ENCODE peak calls at places on chromosomes 5 and 9, in eight cellular contexts. K, E, D, J, C, Q, P and X are unnamed samples.

GRCh38 chr5:149680810-149681221 is 49.3 kb upstream of the PPARGC1B start:
- DNase-seq in K (no peak), E (peak; percentile 26), D (peak; percentile 35), J (peak; percentile 44), C (no peak), Q (peak; percentile 89), P (peak; percentile 52), X (peak; percentile 80)

GRCh38 chr5:55674340-55674739 is 37.8 kb downstream of the SLC38A9 start:
- DNase-seq in K (peak; percentile 4), E (no peak), D (no peak), J (no peak), C (no peak), Q (no peak), P (no peak), X (no peak)

GRCh38 chr5:64939772-64940510 is 171.2 kb downstream of the CWC27 start:
- DNase-seq in K (peak; percentile 79), E (peak; percentile 16), D (peak; percentile 64), J (peak; percentile 12), C (peak; percentile 65), Q (no peak), P (no peak), X (peak; percentile 17)

GRCh38 chr9:6147847-6148246 is 67.8 kb upstream of the IL33 start:
- DNase-seq in K (no peak), E (no peak), D (no peak), J (no peak), C (no peak), Q (no peak), P (no peak), X (no peak)

GRCh38 chr5:149406203-149406978 is 27.3 kb upstream of the IL17B start:
- DNase-seq in K (no peak), E (peak; percentile 70), D (no peak), J (peak; percentile 75), C (no peak), Q (no peak), P (no peak), X (peak; percentile 80)

GRCh38 chr9:87873607-87874319 is 8.9 kb upstream of the SPATA31E1 start:
- DNase-seq in K (no peak), E (peak; percentile 56), D (peak; percentile 5), J (no peak), C (no peak), Q (no peak), P (no peak), X (no peak)

GRCh38 chr9:81690251-81690851 is 1.0 kb upstream of the TLE1 start:
- DNase-seq in K (no peak), E (peak; percentile 80), D (peak; percentile 52), J (no peak), C (peak; percentile 92), Q (no peak), P (no peak), X (no peak)

GRCh38 chr9:2418619-2419018 is 203.0 kb upstream of the VLDLR start:
- DNase-seq in K (no peak), E (no peak), D (no peak), J (no peak), C (peak; percentile 7), Q (no peak), P (no peak), X (no peak)

GRCh38 chr5:77852514-77853352 is 76.6 kb upstream of the TBCA start:
- DNase-seq in K (no peak), E (peak; percentile 39), D (no peak), J (peak; percentile 55), C (no peak), Q (peak; percentile 4), P (peak; percentile 42), X (peak; percentile 64)

GRCh38 chr5:117667105-117667504 is 1092.5 kb upstream of the SEMA6A start:
- DNase-seq in K (no peak), E (no peak), D (no peak), J (no peak), C (no peak), Q (no peak), P (no peak), X (no peak)

GRCh38 chr9:26142201-26142600 is 464.0 kb upstream of the TUSC1 start:
- DNase-seq in K (no peak), E (no peak), D (no peak), J (no peak), C (no peak), Q (no peak), P (no peak), X (no peak)

GRCh38 chr5:42889311-42889933 is 77.7 kb upstream of the SELENOP start:
- DNase-seq in K (peak; percentile 82), E (peak; percentile 89), D (peak; percentile 81), J (peak; percentile 60), C (peak; percentile 84), Q (peak; percentile 66), P (peak; percentile 64), X (no peak)

GRCh38 chr5:133746834-133747233 is 134.5 kb upstream of the FSTL4 start:
- DNase-seq in K (peak; percentile 4), E (no peak), D (no peak), J (no peak), C (no peak), Q (no peak), P (no peak), X (no peak)

GRCh38 chr5:134139891-134140469 is 25.5 kb downstream of the TCF7 start:
- DNase-seq in K (no peak), E (no peak), D (no peak), J (peak; percentile 13), C (no peak), Q (no peak), P (no peak), X (no peak)

GRCh38 chr9:19203058-19203457 is 27.4 kb upstream of the DENND4C start:
- DNase-seq in K (no peak), E (no peak), D (no peak), J (no peak), C (no peak), Q (no peak), P (no peak), X (no peak)

GRCh38 chr5:96384353-96384752 is 48.7 kb downstream of the PCSK1 start:
- DNase-seq in K (peak; percentile 5), E (no peak), D (no peak), J (peak; percentile 50), C (peak; percentile 64), Q (no peak), P (no peak), X (peak; percentile 82)

GRCh38 chr9:18452276-18452675 is 21.7 kb upstream of the ADAMTSL1 start:
- DNase-seq in K (no peak), E (no peak), D (no peak), J (no peak), C (no peak), Q (no peak), P (no peak), X (no peak)

GRCh38 chr5:133439859-133440258 is 172.5 kb downstream of the FSTL4 start:
- DNase-seq in K (no peak), E (no peak), D (no peak), J (no peak), C (no peak), Q (no peak), P (no peak), X (no peak)

GRCh38 chr9:125442471-125442870 is 180.8 kb downstream of the GAPVD1 start:
- DNase-seq in K (no peak), E (no peak), D (no peak), J (no peak), C (no peak), Q (no peak), P (no peak), X (no peak)

GRCh38 chr5:79005939-79006338 is 20.8 kb upstream of the ARSB start:
- DNase-seq in K (no peak), E (no peak), D (no peak), J (no peak), C (no peak), Q (no peak), P (no peak), X (no peak)

GRCh38 chr9:133943781-133944745 is 48.1 kb downstream of the VAV2 start:
- DNase-seq in K (no peak), E (no peak), D (no peak), J (peak; percentile 13), C (no peak), Q (no peak), P (no peak), X (no peak)

GRCh38 chr5:172658869-172659513 is 17.9 kb downstream of the NEURL1B start:
- DNase-seq in K (no peak), E (peak; percentile 60), D (no peak), J (peak; percentile 69), C (peak; percentile 15), Q (no peak), P (no peak), X (peak; percentile 90)

GRCh38 chr9:38259519-38260218 is 132.8 kb upstream of the ALDH1B1 start:
- DNase-seq in K (no peak), E (no peak), D (no peak), J (no peak), C (no peak), Q (no peak), P (no peak), X (no peak)

GRCh38 chr9:38257626-38258215 is 134.8 kb upstream of the ALDH1B1 start:
- DNase-seq in K (no peak), E (no peak), D (no peak), J (no peak), C (no peak), Q (no peak), P (no peak), X (no peak)

GRCh38 chr9:38263534-38263933 is 129.0 kb upstream of the ALDH1B1 start:
- DNase-seq in K (peak; percentile 7), E (no peak), D (no peak), J (no peak), C (no peak), Q (no peak), P (no peak), X (no peak)
- TF ChIP-seq CTCF in K (peak; percentile 62), E (no peak), D (no peak), J (peak; percentile 16), C (peak; percentile 59), Q (no peak), P (no peak), X (no peak)

GRCh38 chr5:81980160-81980559 is 8.3 kb downstream of the ATG10 start:
- DNase-seq in K (no peak), E (no peak), D (no peak), J (no peak), C (no peak), Q (no peak), P (no peak), X (no peak)
- H3K27me3 ChIP-seq in K (no peaks in the 10 kb centered on the region), E (no peaks in the 10 kb centered on the region), D (no peaks in the 10 kb centered on the region), J (no peaks in the 10 kb centered on the region), C (no peaks in the 10 kb centered on the region), Q (no peaks in the 10 kb centered on the region), P (no peaks in the 10 kb centered on the region), X (no peaks in the 10 kb centered on the region)

DNA sequence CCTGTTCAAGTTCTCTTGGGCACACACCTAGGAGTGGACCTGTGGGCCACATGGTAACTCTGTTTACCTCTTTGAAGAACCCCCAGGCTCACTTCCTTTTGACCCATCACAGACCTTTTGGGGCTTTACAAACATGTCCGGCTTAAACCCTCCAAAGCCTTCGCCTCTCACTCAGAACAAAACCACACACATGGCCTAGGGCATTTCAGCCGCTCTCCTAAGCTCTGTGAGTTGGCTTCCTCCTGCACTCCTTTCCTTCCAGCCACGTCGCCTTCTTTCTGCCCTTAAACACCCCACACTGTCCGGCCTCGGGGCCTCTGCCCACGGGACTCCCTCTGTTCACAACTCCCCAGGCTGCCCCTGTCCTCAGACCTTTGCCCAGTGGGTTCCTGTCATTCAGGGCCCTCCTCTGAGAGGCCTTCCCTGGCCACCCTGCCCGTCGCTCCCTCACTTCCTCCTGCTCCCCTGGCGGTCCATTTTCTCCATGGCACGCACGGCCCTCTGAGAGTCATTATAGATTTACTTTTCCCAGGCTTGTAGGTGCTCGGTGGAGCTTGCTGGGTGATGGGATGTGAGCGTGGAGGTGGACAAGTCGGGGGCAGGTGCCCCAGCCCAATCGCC is 1.9 kb downstream of the DOK3 start:
- DNase-seq in K (no peak), E (no peak), D (no peak), J (no peak), C (no peak), Q (peak; percentile 73), P (no peak), X (peak; percentile 69)
- TF ChIP-seq CTCF in K (no peak), E (no peak), D (no peak), J (no peak), C (no peak), Q (peak; percentile 9), P (no peak), X (no peak)

GRCh38 chr5:103089272-103089671 is 30.7 kb downstream of the GIN1 start:
- DNase-seq in K (no peak), E (no peak), D (no peak), J (no peak), C (no peak), Q (no peak), P (no peak), X (no peak)
- H3K27me3 ChIP-seq in K (no peaks in the 10 kb centered on the region), E (no peaks in the 10 kb centered on the region), D (no peaks in the 10 kb centered on the region), J (no peaks in the 10 kb centered on the region), C (no peaks in the 10 kb centered on the region), Q (no peaks in the 10 kb centered on the region), P (no peaks in the 10 kb centered on the region), X (no peaks in the 10 kb centered on the region)